ENCODE peak calls at places on chromosomes 12 and 14, in six cellular contexts. Z is HCT116, Y is suprapubic skin, P is transverse colon, X is upper lobe of left lung, O is endothelial cell of umbilical vein. V is an unnamed sample.

GRCh38 chr12:59164991-59165718 is 244.9 kb upstream of the LRIG3 start:
- DNase-seq in Z (peak), Y (no peak), P (no peak), X (no peak), O (peak), V (no peak)

GRCh38 chr12:54622463-54623183 is 12.1 kb downstream of the LACRT start:
- DNase-seq in Z (no peak), Y (no peak), P (no peak), X (no peak), O (no peak), V (peak)

GRCh38 chr14:101035466-101036225 is 132.1 kb upstream of the RTL1 start:
- DNase-seq in Z (no peak), Y (peak), P (no peak), X (no peak), O (no peak), V (no peak)

GRCh38 chr14:93915070-93915705 is 12.0 kb upstream of the FAM181A start:
- DNase-seq in Z (no peak), Y (no peak), P (no peak), X (no peak), O (no peak), V (no peak)

GRCh38 chr12:12719496-12719895 is 2.3 kb downstream of the CDKN1B start:
- DNase-seq in Z (no peak), Y (no peak), P (no peak), X (no peak), O (peak), V (no peak)

GRCh38 chr14:101200008-101200649 is 296.6 kb upstream of the RTL1 start:
- DNase-seq in Z (no peak), Y (no peak), P (no peak), X (no peak), O (no peak), V (no peak)

GRCh38 chr12:44154128-44154527 is 318.2 kb downstream of the TMEM117 start:
- DNase-seq in Z (no peak), Y (no peak), P (no peak), X (no peak), O (no peak), V (no peak)

GRCh38 chr14:64501326-64502171 is 2.1 kb downstream of the ZBTB25 start:
- DNase-seq in Z (no peak), Y (no peak), P (peak), X (no peak), O (peak), V (no peak)

GRCh38 chr12:5523396-5524115 is 91.6 kb downstream of the NTF3 start:
- DNase-seq in Z (no peak), Y (no peak), P (no peak), X (no peak), O (no peak), V (no peak)

GRCh38 chr14:52551696-52552062 is 626 bp downstream of the TXNDC16 start:
- DNase-seq in Z (no peak), Y (no peak), P (no peak), X (no peak), O (peak), V (no peak)

GRCh38 chr12:54306925-54307731 is 6.3 kb upstream of the NFE2 start:
- DNase-seq in Z (peak), Y (peak), P (peak), X (peak), O (no peak), V (no peak)

GRCh38 chr14:99317231-99318090 is 45.5 kb upstream of the BCL11B start:
- DNase-seq in Z (no peak), Y (no peak), P (peak), X (no peak), O (no peak), V (no peak)

GRCh38 chr14:21352587-21352986 is 31.2 kb downstream of the SUPT16H start:
- DNase-seq in Z (no peak), Y (no peak), P (no peak), X (no peak), O (no peak), V (no peak)

GRCh38 chr12:32870716-32871115 is 25.9 kb downstream of the PKP2 start:
- DNase-seq in Z (no peak), Y (no peak), P (no peak), X (no peak), O (no peak), V (no peak)

GRCh38 chr14:76917759-76918175 is 91.6 kb downstream of the LRRC74A start:
- DNase-seq in Z (no peak), Y (no peak), P (no peak), X (no peak), O (no peak), V (no peak)

GRCh38 chr12:67797769-67798168 is 149.2 kb downstream of the DYRK2 start:
- DNase-seq in Z (no peak), Y (no peak), P (no peak), X (no peak), O (no peak), V (no peak)

GRCh38 chr12:65384240-65384639 is 105.8 kb downstream of the MSRB3 start:
- DNase-seq in Z (no peak), Y (no peak), P (no peak), X (no peak), O (no peak), V (peak)

GRCh38 chr12:104370989-104371870 is 67.7 kb downstream of the EID3 start:
- DNase-seq in Z (no peak), Y (no peak), P (no peak), X (no peak), O (peak), V (no peak)

GRCh38 chr12:47811070-47811391 is 8.7 kb downstream of the HDAC7 start:
- DNase-seq in Z (no peak), Y (no peak), P (no peak), X (no peak), O (no peak), V (no peak)

GRCh38 chr12:108666326-108666995 is 32.8 kb upstream of the SELPLG start:
- DNase-seq in Z (no peak), Y (no peak), P (peak), X (no peak), O (no peak), V (no peak)

GRCh38 chr12:585062-586061 is 77.9 kb downstream of the NINJ2 start:
- DNase-seq in Z (no peak), Y (no peak), P (no peak), X (no peak), O (no peak), V (no peak)

GRCh38 chr12:70449758-70450341 is 83.8 kb downstream of the KCNMB4 start:
- DNase-seq in Z (peak), Y (no peak), P (no peak), X (no peak), O (no peak), V (no peak)

GRCh38 chr12:68334136-68334535 is 2.0 kb upstream of the MDM1 start:
- DNase-seq in Z (no peak), Y (no peak), P (peak), X (no peak), O (peak), V (no peak)

GRCh38 chr12:10190558-10191388 is 11.9 kb downstream of the TMEM52B start:
- DNase-seq in Z (peak), Y (no peak), P (peak), X (no peak), O (peak), V (no peak)

GRCh38 chr12:15527201-15527782 is 205.0 kb downstream of the PTPRO start:
- DNase-seq in Z (peak), Y (no peak), P (peak), X (no peak), O (peak), V (peak)

GRCh38 chr12:59122784-59123183 is 202.5 kb upstream of the LRIG3 start:
- DNase-seq in Z (no peak), Y (no peak), P (no peak), X (no peak), O (peak), V (no peak)

GRCh38 chr14:100484531-100485267 is 102.5 kb downstream of the BEGAIN start:
- DNase-seq in Z (no peak), Y (no peak), P (no peak), X (no peak), O (no peak), V (no peak)

DNA sequence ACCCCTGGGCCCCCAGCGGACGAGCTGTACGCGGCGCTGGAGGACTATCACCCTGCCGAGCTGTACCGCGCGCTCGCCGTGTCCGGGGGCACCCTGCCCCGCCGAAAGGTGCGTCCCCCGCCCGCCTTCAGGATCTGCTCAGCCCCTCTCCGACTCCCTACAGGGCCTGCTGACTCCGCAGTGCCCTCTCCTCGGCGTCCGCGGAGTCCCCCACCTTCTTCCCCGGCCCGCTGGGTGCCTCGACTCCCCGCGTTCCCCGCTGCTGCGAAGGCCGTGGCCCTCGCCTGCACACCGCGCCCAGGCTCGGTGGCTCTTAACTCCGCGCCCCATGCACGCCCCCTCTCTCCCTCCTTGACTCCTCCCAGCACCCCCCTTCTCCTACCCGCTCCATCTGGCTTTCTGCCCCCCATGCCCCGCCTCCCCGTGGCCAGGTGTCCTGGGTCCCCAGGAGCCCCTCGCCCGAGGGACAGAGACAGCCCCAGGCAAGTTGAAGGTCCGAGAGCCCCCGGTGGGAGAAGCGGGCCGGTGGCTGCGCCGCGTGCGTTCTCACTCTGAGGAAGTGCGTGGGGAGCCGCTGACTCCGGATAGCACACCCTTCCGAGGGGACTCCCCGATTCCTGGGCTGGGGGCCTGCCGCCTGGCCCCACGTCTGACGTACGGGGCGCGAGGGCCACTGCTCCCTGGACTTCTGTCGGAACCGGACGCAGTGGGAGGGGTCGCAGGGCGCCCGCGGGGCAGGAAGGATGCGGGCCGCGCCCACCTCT is 594 bp downstream of the TAMALIN start:
- DNase-seq in Z (no peak), Y (no peak), P (peak), X (peak), O (peak), V (no peak)
- TF ChIP-seq POLR2AphosphoS5 in Z (no peak), Y (no peak), P (peak), X (peak), O (peak), V (no peak)

DNA sequence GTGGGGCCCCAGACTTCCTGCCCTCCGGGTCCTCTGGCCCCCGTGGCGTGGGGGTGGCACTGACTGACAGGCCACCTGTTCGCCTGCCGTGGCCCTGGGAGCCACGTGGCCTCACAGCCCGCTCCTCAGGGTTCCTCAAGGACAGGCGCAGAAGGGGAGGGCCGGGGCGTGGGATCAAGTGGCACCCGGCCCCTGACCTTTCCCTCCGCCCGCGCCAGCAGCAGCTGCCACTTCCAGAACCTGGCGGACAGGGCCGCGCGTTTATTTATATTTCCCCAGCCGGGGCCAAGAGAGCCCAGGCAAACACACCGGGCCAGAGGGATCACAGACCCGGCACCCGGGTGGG is 92.6 kb downstream of the RFLNA start:
- DNase-seq in Z (no peak), Y (no peak), P (no peak), X (peak), O (peak), V (no peak)
- H3K4me3 ChIP-seq in Z (no peak), Y (peak), P (peak), X (no peak), O (peak), V (no peak)

DNA sequence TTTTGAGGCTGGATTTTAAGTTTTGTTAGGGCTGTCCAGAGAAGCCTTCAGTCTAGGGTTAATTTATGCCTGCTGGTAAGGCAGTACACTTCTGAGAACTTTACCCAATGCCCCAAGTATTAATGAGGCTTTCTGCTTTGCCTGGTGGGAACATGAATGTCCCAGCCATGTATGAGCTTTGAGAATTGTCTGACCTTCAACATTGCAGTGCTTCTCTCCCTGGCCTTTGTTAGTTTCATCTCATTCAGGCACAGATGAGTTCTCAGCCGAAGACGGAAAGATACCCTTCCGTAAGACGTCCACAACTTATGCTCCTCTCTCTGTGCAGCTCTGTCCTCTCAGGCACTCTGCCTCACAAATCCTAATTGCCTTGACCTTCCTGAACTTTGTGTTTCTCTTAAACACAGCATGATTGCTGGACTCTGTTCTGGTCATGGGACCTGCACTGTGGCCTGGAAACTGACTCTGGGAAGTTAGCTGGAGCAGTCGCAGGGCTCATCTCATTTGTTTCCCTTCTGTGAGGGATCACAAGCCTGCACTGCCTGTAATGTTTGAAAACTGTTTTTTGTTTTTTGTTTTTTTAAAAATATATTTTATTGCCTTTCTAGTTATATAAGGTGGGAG is 15.7 kb downstream of the CHPT1 start:
- DNase-seq in Z (no peak), Y (no peak), P (peak), X (no peak), O (no peak), V (no peak)
- H3K27ac ChIP-seq in Z (no peak), Y (peak), P (peak), X (peak), O (no peak), V (no peak)

DNA sequence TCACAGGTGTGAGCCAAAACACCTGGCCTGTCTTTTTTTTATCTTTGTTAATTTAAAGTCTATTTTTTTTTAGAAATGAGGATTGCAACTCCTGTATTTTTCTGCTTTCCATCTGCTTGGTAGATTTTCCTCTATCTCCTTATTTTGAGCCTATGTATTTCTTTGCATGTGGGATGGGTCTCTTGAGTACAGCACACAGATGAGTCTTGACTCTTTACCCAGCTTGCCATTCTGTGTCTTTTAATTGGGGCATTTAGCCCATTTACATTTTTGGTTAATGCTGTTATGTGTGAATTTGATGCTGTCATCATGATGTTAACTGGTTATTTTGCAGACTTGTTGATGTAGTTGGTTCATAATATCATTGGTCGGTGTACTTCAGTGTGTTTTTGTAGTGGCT is 317.4 kb downstream of the IPO8 start:
- DNase-seq in Z (no peak), Y (no peak), P (no peak), X (no peak), O (no peak), V (no peak)
- TF ChIP-seq POLR2AphosphoS5 in Z (no peak), Y (no peak), P (no peak), X (no peak), O (no peak), V (no peak)

GRCh38 chr12:45619736-45620135 is 109.8 kb upstream of the ARID2 start:
- DNase-seq in Z (no peak), Y (no peak), P (no peak), X (no peak), O (no peak), V (no peak)

GRCh38 chr12:45622210-45622937 is 107.1 kb upstream of the ARID2 start:
- DNase-seq in Z (no peak), Y (no peak), P (no peak), X (no peak), O (no peak), V (no peak)

GRCh38 chr12:45621703-45622102 is 107.8 kb upstream of the ARID2 start:
- DNase-seq in Z (no peak), Y (no peak), P (no peak), X (no peak), O (no peak), V (no peak)

GRCh38 chr12:45623221-45623620 is 106.3 kb upstream of the ARID2 start:
- DNase-seq in Z (no peak), Y (no peak), P (no peak), X (no peak), O (no peak), V (no peak)
- H3K4me3 ChIP-seq in Z (no peak), Y (no peak), P (no peak), X (no peak), O (no peak), V (no peak)